ENCODE peak calls at places on chromosomes 7 and 10, in seven cellular contexts. One of them, this sample, is unnamed.

GRCh38 chr10:129046074-129046681 is 420.9 kb upstream of the MGMT start:
- ATAC-seq in activated T-cell treated with anti-CD3 and anti-CD28 coated beads, Interleukin-2, amount 50 U/mL, for 4 hours: no peak
- ATAC-seq in body of pancreas: no peak
- ATAC-seq in IMR-90: no peak
- ATAC-seq in Right ventricle myocardium inferior: peak; percentile 53
- ATAC-seq in PC-3: no peak
- ATAC-seq in stimulated activated naive CD8-positive, alpha-beta T cell treated with anti-CD3 and anti-CD28 coated beads, Interleukin-15, Interleukin-2, amounts not matched to agents 100 U/mL and 50 U/mL, for 24 hours: no peak
- ATAC-seq in this sample: no peak

GRCh38 chr7:151442776-151443496 is 3.0 kb upstream of the CRYGN start:
- ATAC-seq in activated T-cell treated with anti-CD3 and anti-CD28 coated beads, Interleukin-2, amount 50 U/mL, for 4 hours: no peak
- ATAC-seq in body of pancreas: no peak
- ATAC-seq in IMR-90: no peak
- ATAC-seq in Right ventricle myocardium inferior: no peak
- ATAC-seq in PC-3: no peak
- ATAC-seq in stimulated activated naive CD8-positive, alpha-beta T cell treated with anti-CD3 and anti-CD28 coated beads, Interleukin-15, Interleukin-2, amounts not matched to agents 100 U/mL and 50 U/mL, for 24 hours: no peak
- ATAC-seq in this sample: no peak

GRCh38 chr10:43968076-43968475 is 319.4 kb upstream of the ZNF32 start:
- ATAC-seq in activated T-cell treated with anti-CD3 and anti-CD28 coated beads, Interleukin-2, amount 50 U/mL, for 4 hours: no peak
- ATAC-seq in body of pancreas: no peak
- ATAC-seq in IMR-90: no peak
- ATAC-seq in Right ventricle myocardium inferior: no peak
- ATAC-seq in PC-3: no peak
- ATAC-seq in stimulated activated naive CD8-positive, alpha-beta T cell treated with anti-CD3 and anti-CD28 coated beads, Interleukin-15, Interleukin-2, amounts not matched to agents 100 U/mL and 50 U/mL, for 24 hours: no peak
- ATAC-seq in this sample: no peak

GRCh38 chr7:108455524-108455832 is 758 bp downstream of the NRCAM start:
- ATAC-seq in activated T-cell treated with anti-CD3 and anti-CD28 coated beads, Interleukin-2, amount 50 U/mL, for 4 hours: peak; percentile 22
- ATAC-seq in body of pancreas: no peak
- ATAC-seq in IMR-90: peak; percentile 7
- ATAC-seq in Right ventricle myocardium inferior: no peak
- ATAC-seq in PC-3: peak; percentile 10
- ATAC-seq in stimulated activated naive CD8-positive, alpha-beta T cell treated with anti-CD3 and anti-CD28 coated beads, Interleukin-15, Interleukin-2, amounts not matched to agents 100 U/mL and 50 U/mL, for 24 hours: peak; percentile 12
- ATAC-seq in this sample: no peak

GRCh38 chr7:142384508-142384922 is 126.7 kb upstream of the PRSS58 start:
- ATAC-seq in activated T-cell treated with anti-CD3 and anti-CD28 coated beads, Interleukin-2, amount 50 U/mL, for 4 hours: peak; percentile 81
- ATAC-seq in body of pancreas: no peak
- ATAC-seq in IMR-90: no peak
- ATAC-seq in Right ventricle myocardium inferior: no peak
- ATAC-seq in PC-3: peak; percentile 94
- ATAC-seq in stimulated activated naive CD8-positive, alpha-beta T cell treated with anti-CD3 and anti-CD28 coated beads, Interleukin-15, Interleukin-2, amounts not matched to agents 100 U/mL and 50 U/mL, for 24 hours: peak; percentile 91
- ATAC-seq in this sample: peak; percentile 66

GRCh38 chr10:19817251-19818046 is 1.2 kb downstream of the PLXDC2 start:
- ATAC-seq in activated T-cell treated with anti-CD3 and anti-CD28 coated beads, Interleukin-2, amount 50 U/mL, for 4 hours: peak; percentile 32
- ATAC-seq in body of pancreas: no peak
- ATAC-seq in IMR-90: peak; percentile 3
- ATAC-seq in Right ventricle myocardium inferior: no peak
- ATAC-seq in PC-3: no peak
- ATAC-seq in stimulated activated naive CD8-positive, alpha-beta T cell treated with anti-CD3 and anti-CD28 coated beads, Interleukin-15, Interleukin-2, amounts not matched to agents 100 U/mL and 50 U/mL, for 24 hours: peak; percentile 14
- ATAC-seq in this sample: peak; percentile 13

GRCh38 chr7:135994466-135995205 is 17.5 kb upstream of the MTPN start:
- ATAC-seq in activated T-cell treated with anti-CD3 and anti-CD28 coated beads, Interleukin-2, amount 50 U/mL, for 4 hours: peak; percentile 60
- ATAC-seq in body of pancreas: no peak
- ATAC-seq in IMR-90: peak; percentile 67
- ATAC-seq in Right ventricle myocardium inferior: no peak
- ATAC-seq in PC-3: peak; percentile 24
- ATAC-seq in stimulated activated naive CD8-positive, alpha-beta T cell treated with anti-CD3 and anti-CD28 coated beads, Interleukin-15, Interleukin-2, amounts not matched to agents 100 U/mL and 50 U/mL, for 24 hours: no peak
- ATAC-seq in this sample: peak; percentile 69

GRCh38 chr10:44745920-44746319 is 165.2 kb upstream of the TMEM72 start:
- ATAC-seq in activated T-cell treated with anti-CD3 and anti-CD28 coated beads, Interleukin-2, amount 50 U/mL, for 4 hours: no peak
- ATAC-seq in body of pancreas: no peak
- ATAC-seq in IMR-90: no peak
- ATAC-seq in Right ventricle myocardium inferior: no peak
- ATAC-seq in PC-3: no peak
- ATAC-seq in stimulated activated naive CD8-positive, alpha-beta T cell treated with anti-CD3 and anti-CD28 coated beads, Interleukin-15, Interleukin-2, amounts not matched to agents 100 U/mL and 50 U/mL, for 24 hours: no peak
- ATAC-seq in this sample: no peak

GRCh38 chr10:124701881-124702656 is 42.1 kb downstream of the FAM53B start:
- ATAC-seq in activated T-cell treated with anti-CD3 and anti-CD28 coated beads, Interleukin-2, amount 50 U/mL, for 4 hours: peak; percentile 70
- ATAC-seq in body of pancreas: no peak
- ATAC-seq in IMR-90: peak; percentile 54
- ATAC-seq in Right ventricle myocardium inferior: no peak
- ATAC-seq in PC-3: no peak
- ATAC-seq in stimulated activated naive CD8-positive, alpha-beta T cell treated with anti-CD3 and anti-CD28 coated beads, Interleukin-15, Interleukin-2, amounts not matched to agents 100 U/mL and 50 U/mL, for 24 hours: peak; percentile 77
- ATAC-seq in this sample: peak; percentile 68

GRCh38 chr10:21208666-21209316 is 311.7 kb upstream of the NEBL start:
- ATAC-seq in activated T-cell treated with anti-CD3 and anti-CD28 coated beads, Interleukin-2, amount 50 U/mL, for 4 hours: no peak
- ATAC-seq in body of pancreas: no peak
- ATAC-seq in IMR-90: no peak
- ATAC-seq in Right ventricle myocardium inferior: no peak
- ATAC-seq in PC-3: no peak
- ATAC-seq in stimulated activated naive CD8-positive, alpha-beta T cell treated with anti-CD3 and anti-CD28 coated beads, Interleukin-15, Interleukin-2, amounts not matched to agents 100 U/mL and 50 U/mL, for 24 hours: no peak
- ATAC-seq in this sample: no peak

GRCh38 chr10:108037061-108037460 is 872.6 kb upstream of the SORCS1 start:
- ATAC-seq in activated T-cell treated with anti-CD3 and anti-CD28 coated beads, Interleukin-2, amount 50 U/mL, for 4 hours: no peak
- ATAC-seq in body of pancreas: no peak
- ATAC-seq in IMR-90: no peak
- ATAC-seq in Right ventricle myocardium inferior: no peak
- ATAC-seq in PC-3: no peak
- ATAC-seq in stimulated activated naive CD8-positive, alpha-beta T cell treated with anti-CD3 and anti-CD28 coated beads, Interleukin-15, Interleukin-2, amounts not matched to agents 100 U/mL and 50 U/mL, for 24 hours: no peak
- ATAC-seq in this sample: no peak

GRCh38 chr10:116385994-116386809 is 41.4 kb upstream of the PNLIPRP3 start:
- ATAC-seq in activated T-cell treated with anti-CD3 and anti-CD28 coated beads, Interleukin-2, amount 50 U/mL, for 4 hours: no peak
- ATAC-seq in body of pancreas: peak; percentile 58
- ATAC-seq in IMR-90: peak; percentile 61
- ATAC-seq in Right ventricle myocardium inferior: no peak
- ATAC-seq in PC-3: no peak
- ATAC-seq in stimulated activated naive CD8-positive, alpha-beta T cell treated with anti-CD3 and anti-CD28 coated beads, Interleukin-15, Interleukin-2, amounts not matched to agents 100 U/mL and 50 U/mL, for 24 hours: no peak
- ATAC-seq in this sample: no peak

This sample was measured in activated CD4-positive, CD25-positive, alpha-beta regulatory T cell treated with anti-CD3 and anti-CD28 coated beads, Interleukin-2, amount 50 U/mL, for 24 hours.